ENCODE peak calls at places on chromosome 19, in seven cellular contexts. K is H9, Z is IMR-90, V is neuronal stem cell, M is H1, O is mesendoderm, L is trophoblast cell. Y is an unnamed sample.

GRCh38 chr19:38831142-38831605 is 420 bp downstream of the ECH1 start:
- DNase-seq in K (peak; percentile 56), Z (peak; percentile 95), V (no peak), M (no peak), O (peak; percentile 74), L (peak; percentile 100), Y (peak; percentile 99)

GRCh38 chr19:1144741-1145140 is 29.3 kb downstream of the SBNO2 start:
- DNase-seq in K (no peak), Z (no peak), V (no peak), M (no peak), O (no peak), L (no peak), Y (no peak)

GRCh38 chr19:8476524-8476923 is 25.9 kb downstream of the PRAM1 start:
- DNase-seq in K (no peak), Z (no peak), V (no peak), M (no peak), O (no peak), L (no peak), Y (no peak)

GRCh38 chr19:55615553-55616394 is 8.6 kb downstream of the ZNF784 start:
- DNase-seq in K (no peak), Z (no peak), V (no peak), M (no peak), O (no peak), L (no peak), Y (no peak)

GRCh38 chr19:4441994-4442845 is 15.4 kb downstream of the UBXN6 start:
- DNase-seq in K (no peak), Z (no peak), V (no peak), M (no peak), O (no peak), L (no peak), Y (no peak)

GRCh38 chr19:42316223-42317211 is 3.4 kb downstream of the TMEM145 start:
- DNase-seq in K (no peak), Z (peak; percentile 21), V (no peak), M (no peak), O (no peak), L (no peak), Y (no peak)

GRCh38 chr19:29745253-29745652 is 30.2 kb upstream of the C19orf12 start:
- DNase-seq in K (peak; percentile 72), Z (no peak), V (no peak), M (no peak), O (peak; percentile 37), L (no peak), Y (no peak)

GRCh38 chr19:50636317-50637085 is 3.2 kb downstream of the SYT3 start:
- DNase-seq in K (no peak), Z (no peak), V (no peak), M (no peak), O (no peak), L (no peak), Y (no peak)

GRCh38 chr19:30011051-30011578 is 69.1 kb downstream of the URI1 start:
- DNase-seq in K (peak; percentile 59), Z (no peak), V (no peak), M (no peak), O (peak; percentile 42), L (no peak), Y (no peak)

GRCh38 chr19:43738780-43739211 is 16.0 kb downstream of the SMG9 start:
- DNase-seq in K (no peak), Z (no peak), V (no peak), M (no peak), O (peak; percentile 46), L (no peak), Y (no peak)
- H3K4ac ChIP-seq in K (no peak overlapping the region), Z (no peak overlapping the region), V (no peak overlapping the region), M (no peak overlapping the region), O (no peak overlapping the region), L (no peak overlapping the region), Y (no peak overlapping the region)

GRCh38 chr19:47503130-47503822 is 11.6 kb downstream of the NAPA start:
- DNase-seq in K (no peak), Z (no peak), V (no peak), M (no peak), O (no peak), L (no peak), Y (no peak)
- H3K4ac ChIP-seq in K (no peak overlapping the region), Z (no peak overlapping the region), V (no peak overlapping the region), M (no peak overlapping the region), O (no peak overlapping the region), L (no peak overlapping the region), Y (no peak overlapping the region)

DNA sequence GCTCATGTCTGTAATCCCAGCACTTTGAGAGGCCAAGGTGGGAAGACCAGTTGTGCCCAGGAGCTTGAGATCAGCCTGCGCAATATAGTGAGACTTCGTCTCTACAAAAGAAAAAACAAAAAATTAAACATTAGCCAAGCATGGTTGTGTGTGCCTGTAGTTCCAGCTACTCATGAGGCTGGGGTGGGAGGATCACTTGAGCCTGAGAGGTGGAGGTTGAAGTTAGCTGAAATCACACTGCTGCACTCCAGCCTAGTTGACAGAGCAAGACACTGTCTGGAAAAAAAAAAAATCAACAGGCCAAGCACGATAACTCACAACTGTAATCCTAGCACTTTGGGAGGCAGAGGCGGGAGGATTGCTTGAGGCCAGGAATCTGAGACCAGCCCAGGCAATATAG is 3.9 kb upstream of the S1PR2 start:
- DNase-seq in K (no peak), Z (no peak), V (no peak), M (no peak), O (no peak), L (no peak), Y (no peak)
- H3K4ac ChIP-seq in K (no peak overlapping the region), Z (no peak overlapping the region), V (no peak overlapping the region), M (no peak overlapping the region), O (no peak overlapping the region), L (no peak overlapping the region), Y (no peak overlapping the region)

DNA sequence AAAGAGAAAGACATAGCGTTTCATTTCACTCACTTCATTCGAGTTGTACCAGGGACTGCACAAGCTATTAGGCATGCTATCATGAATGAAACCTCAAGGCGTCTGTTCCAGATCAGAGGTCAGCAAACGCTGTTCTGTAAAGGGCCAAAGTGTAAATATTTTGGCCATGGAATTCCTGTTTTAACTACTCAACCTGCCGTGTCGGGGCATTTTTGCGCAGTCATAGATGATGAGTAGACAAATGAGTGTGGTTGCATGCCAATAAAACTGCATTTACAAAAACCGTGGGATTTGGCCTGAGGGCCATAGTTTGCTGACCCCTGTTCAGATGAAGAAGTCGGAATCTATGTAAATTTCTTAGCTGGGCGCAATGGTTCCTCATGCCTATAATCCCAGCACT is 6.5 kb downstream of the INSR start:
- DNase-seq in K (no peak), Z (no peak), V (no peak), M (no peak), O (no peak), L (peak; percentile 99), Y (peak; percentile 61)
- H3K4ac ChIP-seq in K (no peak overlapping the region), Z (no peak overlapping the region), V (no peak overlapping the region), M (no peak overlapping the region), O (no peak overlapping the region), L (no peak overlapping the region), Y (no peak overlapping the region)

GRCh38 chr19:48868196-48868886 is at the start of gene PLEKHA4:
- DNase-seq in K (peak; percentile 57), Z (peak; percentile 49), V (no peak), M (no peak), O (no peak), L (no peak), Y (peak; percentile 81)

GRCh38 chr19:48867119-48867921 is 1.1 kb downstream of the PLEKHA4 start:
- DNase-seq in K (no peak), Z (no peak), V (no peak), M (no peak), O (no peak), L (no peak), Y (no peak)

GRCh38 chr19:48867922-48868195 is 558 bp downstream of the PLEKHA4 start:
- DNase-seq in K (no peak), Z (no peak), V (no peak), M (no peak), O (no peak), L (no peak), Y (no peak)

GRCh38 chr19:48872182-48872883 is at the start of gene PPP1R15A:
- DNase-seq in K (peak; percentile 98), Z (peak; percentile 97), V (peak; percentile 98), M (peak; percentile 95), O (peak; percentile 99), L (peak; percentile 100), Y (peak; percentile 99)

GRCh38 chr19:48870048-48870447 is 1.6 kb upstream of the PLEKHA4 start:
- DNase-seq in K (no peak), Z (no peak), V (no peak), M (no peak), O (no peak), L (no peak), Y (no peak)
- H3K4ac ChIP-seq in K (no peak overlapping the region), Z (no peak overlapping the region), V (no peak overlapping the region), M (no peak overlapping the region), O (no peak overlapping the region), L (no peak overlapping the region), Y (no peak overlapping the region)

GRCh38 chr19:32196690-32197420 is 148.6 kb upstream of the ZNF507 start:
- DNase-seq in K (no peak), Z (no peak), V (no peak), M (no peak), O (no peak), L (no peak), Y (no peak)

GRCh38 chr19:32200312-32201038 is 144.9 kb upstream of the ZNF507 start:
- DNase-seq in K (no peak), Z (no peak), V (no peak), M (no peak), O (no peak), L (no peak), Y (no peak)

GRCh38 chr19:32199501-32200040 is 145.8 kb upstream of the ZNF507 start:
- DNase-seq in K (no peak), Z (no peak), V (no peak), M (no peak), O (no peak), L (no peak), Y (no peak)

GRCh38 chr19:32195706-32196610 is 149.5 kb upstream of the ZNF507 start:
- DNase-seq in K (no peak), Z (no peak), V (no peak), M (no peak), O (no peak), L (no peak), Y (no peak)

DNA sequence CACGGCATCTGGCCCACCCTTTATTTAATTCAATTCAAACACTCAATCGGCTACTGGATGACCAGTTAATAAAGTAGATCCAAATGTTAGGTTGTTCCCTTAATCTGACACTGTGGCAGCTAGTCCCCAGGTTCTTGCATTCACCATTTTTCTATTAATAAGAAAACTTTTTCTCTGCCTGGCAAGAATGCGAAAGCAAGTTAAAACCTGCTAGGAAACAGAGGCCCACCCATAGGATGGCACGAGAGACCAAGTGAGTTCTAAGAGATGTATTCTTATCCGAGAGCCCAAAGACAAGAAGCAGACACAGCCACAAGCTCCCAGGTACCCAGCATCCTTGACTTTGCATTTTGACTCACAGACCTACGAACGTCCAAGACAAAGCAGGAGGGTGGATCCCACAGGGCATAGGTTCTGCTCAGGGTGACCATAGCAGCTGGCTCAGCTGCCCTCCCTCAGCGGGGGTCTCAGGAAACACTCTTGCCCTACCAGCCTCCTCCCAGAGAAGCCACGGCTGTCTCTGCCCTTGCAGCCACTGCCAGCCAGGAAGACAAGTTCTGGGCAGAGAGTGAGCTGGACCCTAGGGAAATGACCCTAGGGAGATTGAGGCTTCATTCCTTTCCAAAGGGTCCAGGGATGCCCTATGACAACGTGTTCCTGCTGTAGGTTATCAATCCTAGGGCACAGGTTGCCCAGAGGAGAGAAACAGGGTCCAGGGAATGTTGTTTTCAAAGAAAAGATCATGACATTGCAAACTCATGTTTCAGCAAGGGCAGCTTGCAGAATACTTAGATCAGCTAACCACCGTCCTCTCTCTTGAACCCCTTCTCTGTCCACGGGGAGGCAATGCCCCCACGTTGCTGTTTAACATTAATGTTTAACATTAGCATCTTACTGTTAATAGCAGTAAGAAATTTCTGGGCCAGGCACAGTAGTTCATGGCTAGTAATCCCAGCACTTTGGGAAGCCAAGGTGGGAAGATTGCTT is 147.2 kb upstream of the ZNF507 start:
- DNase-seq in K (no peak), Z (no peak), V (no peak), M (no peak), O (no peak), L (no peak), Y (no peak)
- H3K4ac ChIP-seq in K (no peak overlapping the region), Z (no peak overlapping the region), V (no peak overlapping the region), M (no peak overlapping the region), O (no peak overlapping the region), L (no peak overlapping the region), Y (no peak overlapping the region)